ENCODE peak calls at places on chromosome 19, in four cellular contexts. E is Panc1, Q is GM12891, U is GM12892. F is an unnamed sample.

GRCh38 chr19:5192568-5192967 is 148.0 kb downstream of the PTPRS start:
- DNase-seq in U (no peak), Q (no peak), E (no peak), F (no peak)

GRCh38 chr19:36041831-36042230 is 9.2 kb upstream of the CLIP3 start:
- DNase-seq in E (no peak), Q (no peak), U (no peak), F (no peak)

GRCh38 chr19:5951338-5951861 is 26.5 kb downstream of the RANBP3 start:
- DNase-seq in U (no peak), E (no peak), Q (peak; percentile 52), F (peak; percentile 59)

GRCh38 chr19:29479941-29480340 is 45.9 kb upstream of the VSTM2B start:
- DNase-seq in E (no peak), Q (no peak), U (no peak), F (no peak)

GRCh38 chr19:29503140-29503758 is 22.5 kb upstream of the VSTM2B start:
- DNase-seq in U (no peak), E (no peak), Q (no peak), F (no peak)

GRCh38 chr19:29752450-29753025 is 37.5 kb upstream of the C19orf12 start:
- DNase-seq in Q (no peak), U (no peak), E (no peak), F (no peak)

GRCh38 chr19:15439821-15440641 is 9.7 kb downstream of the WIZ start:
- DNase-seq in E (no peak), U (no peak), Q (no peak), F (no peak)

GRCh38 chr19:30209617-30210600 is 162.3 kb upstream of the ZNF536 start:
- DNase-seq in U (no peak), E (no peak), Q (no peak), F (no peak)

GRCh38 chr19:41364546-41365391 is 820 bp upstream of the B9D2 start:
- DNase-seq in E (no peak), U (no peak), Q (no peak), F (no peak)

GRCh38 chr19:29967623-29968022 is 25.6 kb downstream of the URI1 start:
- DNase-seq in U (no peak), Q (no peak), E (no peak), F (no peak)

GRCh38 chr19:3832001-3832400 is 36.8 kb downstream of the ZFR2 start:
- DNase-seq in U (no peak), Q (no peak), E (no peak), F (no peak)

GRCh38 chr19:17677002-17677401 is 11.2 kb downstream of the UNC13A start:
- DNase-seq in Q (no peak), U (no peak), E (no peak), F (no peak)

GRCh38 chr19:7426986-7427385 is 61.8 kb downstream of the PEX11G start:
- DNase-seq in U (no peak), Q (no peak), E (no peak), F (no peak)

GRCh38 chr19:55650602-55651230 is 2.7 kb downstream of the CCDC106 start:
- DNase-seq in U (no peak), Q (no peak), E (no peak), F (no peak)

GRCh38 chr19:5679289-5680082 is 830 bp downstream of the MICOS13 start:
- DNase-seq in U (no peak), Q (no peak), E (no peak), F (no peak)

GRCh38 chr19:19466201-19466600 is 49.1 kb downstream of the TSSK6 start:
- DNase-seq in U (no peak), Q (no peak), E (no peak), F (no peak)

GRCh38 chr19:39372047-39372802 is 18.7 kb downstream of the PAF1 start:
- DNase-seq in E (no peak), Q (no peak), U (no peak), F (peak; percentile 52)

GRCh38 chr19:55640043-55640576 is 692 bp upstream of the ZNF580 start:
- DNase-seq in E (no peak), Q (no peak), U (no peak), F (peak; percentile 71)

GRCh38 chr19:14218615-14219330 is 12.8 kb upstream of the ADGRL1 start:
- DNase-seq in E (no peak), Q (no peak), U (no peak), F (no peak)

GRCh38 chr19:3881272-3882040 is 971 bp downstream of the ATCAY start:
- DNase-seq in Q (no peak), U (no peak), E (no peak), F (no peak)

GRCh38 chr19:4043966-4044365 is 22.7 kb downstream of the ZBTB7A start:
- DNase-seq in E (no peak), U (no peak), Q (no peak), F (no peak)

GRCh38 chr19:2567580-2567979 is 91.7 kb downstream of the GADD45B start:
- DNase-seq in Q (no peak), E (no peak), U (no peak), F (no peak)
- TF ChIP-seq POLR2AphosphoS5 in Q (no peak), E (no peak), U (no peak), F (no peak)

GRCh38 chr19:10184636-10185035 is 10.1 kb downstream of the DNMT1 start:
- DNase-seq in E (no peak), U (no peak), Q (no peak), F (no peak)
- TF ChIP-seq POLR2AphosphoS5 in E (no peak), U (no peak), Q (no peak), F (no peak)

GRCh38 chr19:11735375-11735774 is 3.4 kb downstream of the ZNF823 start:
- DNase-seq in Q (no peak), E (no peak), U (no peak), F (no peak)

GRCh38 chr19:11736696-11737095 is 2.0 kb downstream of the ZNF823 start:
- DNase-seq in E (no peak), Q (peak; percentile 22), U (peak; percentile 17), F (no peak)

GRCh38 chr19:11738746-11739620 is at the start of gene ZNF823:
- DNase-seq in U (peak; percentile 74), Q (peak; percentile 80), E (peak; percentile 84), F (peak; percentile 100)

GRCh38 chr19:11737964-11738745 is 591 bp downstream of the ZNF823 start:
- DNase-seq in Q (peak; percentile 24), U (peak; percentile 34), E (no peak), F (peak; percentile 82)
- TF ChIP-seq POLR2AphosphoS5 in Q (no peak), U (no peak), E (no peak), F (peak; percentile 63)

GRCh38 chr19:48933382-48933932 is at the start of gene DHDH:
- DNase-seq in U (peak; percentile 57), Q (peak; percentile 71), E (peak; percentile 33), F (peak; percentile 94)
- TF ChIP-seq POLR2AphosphoS5 in U (no peak), Q (no peak), E (no peak), F (peak; percentile 44)

DNA sequence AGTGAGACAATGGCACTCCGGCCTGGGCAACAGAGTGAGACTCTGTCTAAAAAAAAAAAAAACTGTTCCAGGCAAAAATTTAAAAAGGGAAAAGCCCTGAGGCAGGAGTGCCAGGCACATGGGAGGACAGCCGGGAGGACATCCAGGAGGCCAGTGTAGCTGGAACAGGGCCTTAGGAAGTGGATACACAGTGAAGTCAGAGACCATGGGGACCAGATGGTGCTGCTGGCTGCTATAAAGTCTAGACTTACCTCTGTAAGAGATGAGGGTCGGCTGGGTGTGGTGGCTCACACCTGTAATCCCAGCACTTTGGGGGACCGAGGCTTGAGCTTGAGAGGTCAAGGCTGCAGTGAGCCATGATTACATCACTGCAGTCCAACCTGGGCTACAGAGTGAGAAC is 15.0 kb downstream of the HAS1 start:
- DNase-seq in U (no peak), Q (no peak), E (no peak), F (no peak)
- TF ChIP-seq POLR2AphosphoS5 in U (no peak), Q (no peak), E (no peak), F (no peak)

GRCh38 chr19:44756089-44756562 is 7.6 kb downstream of the BCL3 start:
- DNase-seq in E (no peak), U (no peak), Q (no peak), F (no peak)

GRCh38 chr19:44757735-44758505 is 9.4 kb downstream of the BCL3 start:
- DNase-seq in Q (no peak), E (no peak), U (no peak), F (peak; percentile 61)

GRCh38 chr19:44755219-44755618 is 6.7 kb downstream of the BCL3 start:
- DNase-seq in U (no peak), E (no peak), Q (no peak), F (no peak)

GRCh38 chr19:44758596-44758995 is 10.1 kb downstream of the BCL3 start:
- DNase-seq in E (no peak), Q (no peak), U (no peak), F (no peak)

GRCh38 chr19:44757057-44757734 is 8.7 kb downstream of the BCL3 start:
- DNase-seq in E (no peak), U (no peak), Q (no peak), F (peak; percentile 28)
- TF ChIP-seq POLR2AphosphoS5 in E (no peak), U (no peak), Q (no peak), F (no peak)